ENCODE peak calls at places on chromosome 15, in ten cellular contexts. Q, N, Y, P, D, J, T, G, V and A are unnamed samples.

GRCh38 chr15:70093481-70094309 is 4.0 kb downstream of the TLE3 start:
- DNase-seq in Q (no peak), N (no peak), Y (no peak), P (no peak), D (no peak), J (no peak), T (no peak), G (peak; percentile 70), V (no peak), A (peak; percentile 88)

GRCh38 chr15:51195459-51195858 is 100.8 kb upstream of the TNFAIP8L3 start:
- DNase-seq in Q (no peak), N (no peak), Y (no peak), P (no peak), D (no peak), J (no peak), T (no peak), G (no peak), V (no peak), A (no peak)

GRCh38 chr15:29815705-29816042 is 6.6 kb downstream of the TJP1 start:
- DNase-seq in Q (no peak), N (no peak), Y (no peak), P (no peak), D (no peak), J (no peak), T (no peak), G (no peak), V (no peak), A (no peak)

GRCh38 chr15:41806291-41807181 is 21.4 kb upstream of the JMJD7 start:
- DNase-seq in Q (peak; percentile 60), N (no peak), Y (no peak), P (peak; percentile 72), D (no peak), J (no peak), T (no peak), G (no peak), V (no peak), A (peak; percentile 42)

GRCh38 chr15:31573759-31574158 is 247.1 kb downstream of the KLF13 start:
- DNase-seq in Q (no peak), N (no peak), Y (no peak), P (no peak), D (no peak), J (no peak), T (no peak), G (no peak), V (no peak), A (no peak)

GRCh38 chr15:22961661-22962221 is 18.4 kb downstream of the CYFIP1 start:
- DNase-seq in Q (no peak), N (no peak), Y (no peak), P (no peak), D (no peak), J (no peak), T (no peak), G (no peak), V (no peak), A (no peak)

GRCh38 chr15:40197434-40197833 is 36.6 kb downstream of the BUB1B start:
- DNase-seq in Q (no peak), N (no peak), Y (no peak), P (no peak), D (no peak), J (no peak), T (no peak), G (no peak), V (no peak), A (no peak)

GRCh38 chr15:92410544-92410943 is 16.9 kb downstream of the ST8SIA2 start:
- DNase-seq in Q (no peak), N (no peak), Y (no peak), P (no peak), D (no peak), J (no peak), T (no peak), G (no peak), V (no peak), A (no peak)

GRCh38 chr15:95884276-95884675 is 446.2 kb upstream of the NR2F2 start:
- DNase-seq in Q (no peak), N (no peak), Y (peak; percentile 58), P (no peak), D (no peak), J (no peak), T (no peak), G (no peak), V (no peak), A (no peak)

GRCh38 chr15:57527382-57528091 is 64.2 kb upstream of the MYZAP start:
- DNase-seq in Q (peak; percentile 53), N (peak; percentile 33), Y (peak; percentile 85), P (no peak), D (no peak), J (peak; percentile 89), T (no peak), G (peak; percentile 73), V (peak; percentile 62), A (peak; percentile 74)

GRCh38 chr15:55221090-55222011 is 24.6 kb upstream of the RSL24D1 start:
- DNase-seq in Q (peak; percentile 65), N (no peak), Y (peak; percentile 83), P (no peak), D (no peak), J (peak; percentile 63), T (peak; percentile 16), G (no peak), V (peak; percentile 92), A (no peak)

GRCh38 chr15:29233566-29233965 is 36.1 kb downstream of the NSMCE3 start:
- DNase-seq in Q (no peak), N (no peak), Y (no peak), P (no peak), D (no peak), J (no peak), T (no peak), G (no peak), V (no peak), A (no peak)

GRCh38 chr15:25903024-25903581 is 40.0 kb upstream of the ATP10A start:
- DNase-seq in Q (no peak), N (no peak), Y (peak; percentile 34), P (no peak), D (no peak), J (no peak), T (no peak), G (no peak), V (no peak), A (no peak)

GRCh38 chr15:101295607-101296225 is 668 bp upstream of the SNRPA1 start:
- DNase-seq in Q (no peak), N (no peak), Y (no peak), P (no peak), D (no peak), J (no peak), T (no peak), G (no peak), V (no peak), A (no peak)

GRCh38 chr15:67125589-67126502 is 60.4 kb downstream of the SMAD3 start:
- DNase-seq in Q (peak; percentile 96), N (no peak), Y (peak; percentile 95), P (peak; percentile 73), D (no peak), J (peak; percentile 97), T (no peak), G (no peak), V (no peak), A (peak; percentile 56)

GRCh38 chr15:88736204-88736603 is 67.0 kb upstream of the ACAN start:
- DNase-seq in Q (no peak), N (no peak), Y (no peak), P (no peak), D (no peak), J (no peak), T (no peak), G (no peak), V (no peak), A (no peak)

GRCh38 chr15:36432162-36432561 is 147.3 kb upstream of the CDIN1 start:
- DNase-seq in Q (no peak), N (no peak), Y (peak; percentile 34), P (no peak), D (no peak), J (no peak), T (no peak), G (no peak), V (no peak), A (no peak)

GRCh38 chr15:79197285-79197684 is 85.2 kb upstream of the ANKRD34C start:
- DNase-seq in Q (no peak), N (no peak), Y (no peak), P (no peak), D (no peak), J (no peak), T (no peak), G (no peak), V (no peak), A (no peak)

GRCh38 chr15:49255966-49256759 is 86.1 kb downstream of the GALK2 start:
- DNase-seq in Q (no peak), N (no peak), Y (no peak), P (no peak), D (no peak), J (no peak), T (no peak), G (peak; percentile 24), V (no peak), A (no peak)

GRCh38 chr15:93093765-93094164 is 4.8 kb upstream of the RGMA start:
- DNase-seq in Q (no peak), N (no peak), Y (no peak), P (no peak), D (no peak), J (no peak), T (no peak), G (no peak), V (no peak), A (no peak)

GRCh38 chr15:52789008-52789600 is 1.0 kb downstream of the ONECUT1 start:
- DNase-seq in Q (no peak), N (no peak), Y (no peak), P (no peak), D (no peak), J (no peak), T (no peak), G (no peak), V (no peak), A (no peak)

GRCh38 chr15:92112180-92112579 is 258.7 kb downstream of the SLCO3A1 start:
- DNase-seq in Q (no peak), N (no peak), Y (peak; percentile 57), P (no peak), D (no peak), J (no peak), T (no peak), G (no peak), V (no peak), A (no peak)

GRCh38 chr15:100766225-100767001 is 113.2 kb upstream of the ALDH1A3 start:
- DNase-seq in Q (no peak), N (no peak), Y (peak; percentile 29), P (no peak), D (no peak), J (no peak), T (no peak), G (no peak), V (no peak), A (no peak)

GRCh38 chr15:92076536-92076935 is 223.0 kb downstream of the SLCO3A1 start:
- DNase-seq in Q (no peak), N (no peak), Y (no peak), P (peak; percentile 38), D (no peak), J (no peak), T (no peak), G (no peak), V (no peak), A (no peak)